ENCODE peak calls at places on chromosomes 6 and 20, in eight cellular contexts. U, L, Y, R, M, J, H and Q are unnamed samples.

GRCh38 chr6:28910901-28911680 is 12.7 kb downstream of the TRIM27 start:
- DNase-seq in U (peak), L (no peak), Y (no peak), R (no peak), M (no peak), J (no peak), H (no peak), Q (peak)

GRCh38 chr20:32189691-32190607 is 17.6 kb downstream of the PLAGL2 start:
- DNase-seq in U (no peak), L (peak), Y (no peak), R (no peak), M (peak), J (peak), H (peak), Q (no peak)

GRCh38 chr20:43916875-43917371 is 2.3 kb downstream of the TOX2 start:
- DNase-seq in U (no peak), L (no peak), Y (no peak), R (no peak), M (no peak), J (no peak), H (no peak), Q (no peak)

GRCh38 chr20:32845786-32846185 is 12.9 kb upstream of the EFCAB8 start:
- DNase-seq in U (no peak), L (no peak), Y (no peak), R (no peak), M (no peak), J (no peak), H (no peak), Q (no peak)

GRCh38 chr6:135833806-135834205 is 17.7 kb upstream of the PDE7B start:
- DNase-seq in U (no peak), L (no peak), Y (no peak), R (no peak), M (no peak), J (no peak), H (no peak), Q (no peak)

GRCh38 chr6:107706516-107706915 is 117.6 kb downstream of the SCML4 start:
- DNase-seq in U (no peak), L (no peak), Y (no peak), R (no peak), M (no peak), J (no peak), H (no peak), Q (no peak)

GRCh38 chr20:57826731-57827287 is 117.0 kb upstream of the PMEPA1 start:
- DNase-seq in U (no peak), L (no peak), Y (no peak), R (no peak), M (no peak), J (no peak), H (no peak), Q (no peak)

GRCh38 chr6:151330130-151330715 is 61.1 kb downstream of the ZBTB2 start:
- DNase-seq in U (no peak), L (no peak), Y (peak), R (no peak), M (peak), J (no peak), H (no peak), Q (no peak)

GRCh38 chr6:159982726-159983506 is 14.0 kb downstream of the IGF2R start:
- DNase-seq in U (peak), L (no peak), Y (no peak), R (no peak), M (peak), J (no peak), H (no peak), Q (peak)

GRCh38 chr20:31630187-31630790 is 7.4 kb upstream of the COX4I2 start:
- DNase-seq in U (no peak), L (no peak), Y (no peak), R (no peak), M (no peak), J (no peak), H (no peak), Q (no peak)

GRCh38 chr20:35248641-35249475 is 22.4 kb downstream of the MMP24 start:
- DNase-seq in U (no peak), L (no peak), Y (no peak), R (no peak), M (no peak), J (no peak), H (no peak), Q (no peak)

GRCh38 chr6:168600381-168600780 is 159.4 kb downstream of the SMOC2 start:
- DNase-seq in U (no peak), L (no peak), Y (no peak), R (no peak), M (no peak), J (no peak), H (no peak), Q (no peak)

GRCh38 chr6:148996815-148997214 is 250.0 kb downstream of the UST start:
- DNase-seq in U (no peak), L (no peak), Y (no peak), R (no peak), M (no peak), J (no peak), H (no peak), Q (no peak)

GRCh38 chr6:13500264-13500663 is 12.9 kb upstream of the GFOD1 start:
- DNase-seq in U (no peak), L (no peak), Y (no peak), R (no peak), M (no peak), J (no peak), H (no peak), Q (no peak)

GRCh38 chr20:45848969-45849582 is 8.1 kb downstream of the ACOT8 start:
- DNase-seq in U (no peak), L (no peak), Y (no peak), R (no peak), M (no peak), J (no peak), H (no peak), Q (no peak)

GRCh38 chr6:5782783-5783567 is 223.8 kb downstream of the NRN1 start:
- DNase-seq in U (no peak), L (no peak), Y (no peak), R (no peak), M (peak), J (no peak), H (peak), Q (no peak)

GRCh38 chr6:165008971-165009370 is 300.4 kb downstream of the C6orf118 start:
- DNase-seq in U (no peak), L (no peak), Y (no peak), R (no peak), M (no peak), J (no peak), H (no peak), Q (no peak)

GRCh38 chr6:167161895-167162467 is 4.2 kb upstream of the GPR31 start:
- DNase-seq in U (no peak), L (no peak), Y (no peak), R (no peak), M (no peak), J (no peak), H (no peak), Q (no peak)

GRCh38 chr6:5514353-5514752 is 253.0 kb downstream of the FARS2 start:
- DNase-seq in U (no peak), L (no peak), Y (no peak), R (no peak), M (no peak), J (no peak), H (no peak), Q (no peak)

GRCh38 chr6:72037006-72037405 is 150.7 kb downstream of the RIMS1 start:
- DNase-seq in U (no peak), L (no peak), Y (no peak), R (no peak), M (no peak), J (no peak), H (no peak), Q (no peak)

GRCh38 chr6:109687271-109687721 is 3.7 kb downstream of the AK9 start:
- DNase-seq in U (peak), L (no peak), Y (peak), R (no peak), M (peak), J (no peak), H (peak), Q (peak)

GRCh38 chr6:54892831-54893230 is 46.3 kb downstream of the FAM83B start:
- DNase-seq in U (no peak), L (no peak), Y (peak), R (no peak), M (peak), J (no peak), H (no peak), Q (no peak)

GRCh38 chr6:68975064-68975463 is 340.0 kb downstream of the ADGRB3 start:
- DNase-seq in U (no peak), L (peak), Y (no peak), R (no peak), M (no peak), J (no peak), H (no peak), Q (no peak)

GRCh38 chr20:33697129-33697528 is 10.9 kb upstream of the E2F1 start:
- DNase-seq in U (no peak), L (no peak), Y (no peak), R (no peak), M (peak), J (no peak), H (peak), Q (no peak)

GRCh38 chr6:42236680-42237473 is 19.2 kb upstream of the MRPS10 start:
- DNase-seq in U (no peak), L (no peak), Y (no peak), R (no peak), M (no peak), J (no peak), H (no peak), Q (no peak)

GRCh38 chr20:32040142-32040953 is 11.7 kb upstream of the HCK start:
- DNase-seq in U (peak), L (no peak), Y (no peak), R (no peak), M (no peak), J (no peak), H (peak), Q (peak)

GRCh38 chr6:3381233-3382065 is 75.4 kb downstream of the SLC22A23 start:
- DNase-seq in U (no peak), L (no peak), Y (no peak), R (no peak), M (no peak), J (no peak), H (no peak), Q (no peak)

GRCh38 chr6:122616877-122617276 is 6.7 kb downstream of the PKIB start:
- DNase-seq in U (no peak), L (no peak), Y (no peak), R (no peak), M (no peak), J (no peak), H (no peak), Q (no peak)